ENCODE peak calls at places on chromosomes 2 and 18, in six cellular contexts. Q, I, Z, E, V and H are unnamed samples.

GRCh38 chr2:102915128-102915527 is 153.3 kb downstream of the TMEM182 start:
- DNase-seq in Q (no peak), V (no peak), E (no peak), Z (peak), I (peak), H (no peak)

GRCh38 chr2:218780851-218781690 is 876 bp upstream of the CYP27A1 start:
- DNase-seq in Z (no peak), E (no peak), V (no peak), I (no peak), Q (no peak), H (no peak)

GRCh38 chr2:201256001-201256544 is 4.3 kb upstream of the CASP8 start:
- DNase-seq in I (no peak), V (no peak), Z (no peak), E (no peak), Q (no peak), H (no peak)

GRCh38 chr2:55168221-55169154 is 63.6 kb downstream of the CLHC1 start:
- DNase-seq in Z (peak), E (peak), Q (peak), V (peak), I (peak), H (peak)

GRCh38 chr2:105775809-105776559 is 31.3 kb downstream of the NCK2 start:
- DNase-seq in Q (no peak), V (no peak), E (peak), I (no peak), Z (no peak), H (no peak)

GRCh38 chr18:48356909-48357631 is 52.1 kb downstream of the ZBTB7C start:
- DNase-seq in E (no peak), Z (no peak), V (no peak), I (no peak), Q (peak), H (no peak)

GRCh38 chr2:98601532-98602132 is 6.7 kb downstream of the COA5 start:
- DNase-seq in Z (peak), I (peak), Q (peak), E (no peak), V (no peak), H (no peak)

GRCh38 chr2:158889135-158889853 is 79.1 kb upstream of the TANC1 start:
- DNase-seq in V (no peak), E (no peak), Q (no peak), I (no peak), Z (peak), H (no peak)

GRCh38 chr2:144801766-144802165 is 281.8 kb upstream of the ZEB2 start:
- DNase-seq in I (peak), E (no peak), Q (no peak), V (no peak), Z (peak), H (no peak)

GRCh38 chr2:47016172-47016913 is 100.7 kb upstream of the MCFD2 start:
- DNase-seq in Q (peak), E (no peak), Z (peak), V (no peak), I (peak), H (no peak)